ENCODE peak calls at places on chromosomes 16 and 17, in eight cellular contexts. S is T-helper 1 cell, Y is cerebellum, O is EL, B is SHP77, F is T-helper 17 cell, D is NCI-H1436, E is adrenal gland. M is an unnamed sample.
A peak's percentile ranks its signal among the peaks of the same experiment; 100 is the strongest.

GRCh38 chr16:24035127-24035842 is 199.5 kb downstream of the PRKCB start:
- DNase-seq in S (peak; percentile 34), Y (no peak), O (no peak), B (no peak), F (no peak), D (no peak), E (no peak), M (peak; percentile 28)

GRCh38 chr16:73636196-73636595 is 588.3 kb upstream of the ZFHX3 start:
- DNase-seq in S (no peak), Y (no peak), O (no peak), B (no peak), F (no peak), D (no peak), E (no peak), M (no peak)

GRCh38 chr17:47878203-47879027 is 17.6 kb upstream of the SP2 start:
- DNase-seq in S (no peak), Y (no peak), O (peak; percentile 34), B (no peak), F (no peak), D (no peak), E (no peak), M (no peak)

GRCh38 chr17:39716073-39716818 is 14.1 kb downstream of the MIEN1 start:
- DNase-seq in S (no peak), Y (no peak), O (no peak), B (no peak), F (no peak), D (no peak), E (no peak), M (no peak)

GRCh38 chr17:77470800-77471733 is 330.3 kb downstream of the SEC14L1 start:
- DNase-seq in S (no peak), Y (no peak), O (peak; percentile 79), B (no peak), F (no peak), D (no peak), E (no peak), M (no peak)

GRCh38 chr17:66549731-66550207 is 247.4 kb downstream of the PRKCA start:
- DNase-seq in S (no peak), Y (no peak), O (peak; percentile 96), B (no peak), F (no peak), D (no peak), E (no peak), M (no peak)

GRCh38 chr16:23362460-23363317 is 60.6 kb downstream of the SCNN1B start:
- DNase-seq in S (no peak), Y (no peak), O (no peak), B (peak; percentile 64), F (no peak), D (no peak), E (no peak), M (no peak)

GRCh38 chr17:75396025-75396424 is 9.5 kb downstream of the GRB2 start:
- DNase-seq in S (no peak), Y (no peak), O (no peak), B (no peak), F (no peak), D (no peak), E (no peak), M (no peak)

GRCh38 chr16:81945665-81946064 is 65.6 kb downstream of the SDR42E1 start:
- DNase-seq in S (no peak), Y (no peak), O (peak; percentile 33), B (no peak), F (no peak), D (no peak), E (no peak), M (no peak)

GRCh38 chr16:82793550-82794244 is 166.9 kb downstream of the CDH13 start:
- DNase-seq in S (no peak), Y (no peak), O (no peak), B (no peak), F (no peak), D (no peak), E (no peak), M (no peak)

GRCh38 chr16:1194665-1195392 is 30.2 kb downstream of the TPSG1 start:
- DNase-seq in S (no peak), Y (peak; percentile 48), O (no peak), B (no peak), F (no peak), D (no peak), E (peak; percentile 84), M (no peak)

GRCh38 chr17:74863420-74864296 is 4.0 kb upstream of the GRIN2C start:
- DNase-seq in S (no peak), Y (no peak), O (peak; percentile 26), B (no peak), F (no peak), D (no peak), E (peak; percentile 38), M (no peak)

GRCh38 chr16:1472974-1473373 is 1.9 kb downstream of the CLCN7 start:
- DNase-seq in S (no peak), Y (no peak), O (no peak), B (no peak), F (no peak), D (no peak), E (no peak), M (no peak)

GRCh38 chr17:16981928-16982327 is 10.0 kb upstream of the TNFRSF13B start:
- DNase-seq in S (no peak), Y (no peak), O (no peak), B (no peak), F (no peak), D (no peak), E (no peak), M (no peak)

GRCh38 chr17:81517339-81518112 is 4.9 kb upstream of the ACTG1 start:
- DNase-seq in S (no peak), Y (no peak), O (no peak), B (no peak), F (no peak), D (no peak), E (peak; percentile 30), M (no peak)

GRCh38 chr17:75517277-75517865 is 1.0 kb downstream of the TSEN54 start:
- DNase-seq in S (peak; percentile 45), Y (no peak), O (no peak), B (no peak), F (no peak), D (no peak), E (peak; percentile 49), M (no peak)

GRCh38 chr17:78821961-78822360 is 18.7 kb downstream of the USP36 start:
- DNase-seq in S (no peak), Y (no peak), O (peak; percentile 25), B (no peak), F (no peak), D (no peak), E (no peak), M (no peak)

GRCh38 chr17:57152916-57153528 is 68.0 kb downstream of the AKAP1 start:
- DNase-seq in S (no peak), Y (no peak), O (no peak), B (no peak), F (no peak), D (no peak), E (no peak), M (no peak)

GRCh38 chr17:62592305-62593099 is 35.0 kb upstream of the MRC2 start:
- DNase-seq in S (no peak), Y (no peak), O (peak; percentile 8), B (no peak), F (no peak), D (no peak), E (no peak), M (no peak)

GRCh38 chr17:45070809-45071208 is 9.7 kb downstream of the NMT1 start:
- DNase-seq in S (no peak), Y (no peak), O (no peak), B (no peak), F (no peak), D (no peak), E (no peak), M (no peak)

GRCh38 chr17:82089723-82090548 is 8.1 kb downstream of the FASN start:
- DNase-seq in S (no peak), Y (no peak), O (no peak), B (no peak), F (no peak), D (no peak), E (no peak), M (no peak)

GRCh38 chr16:19118938-19119431 is 5.2 kb downstream of the ITPRIPL2 start:
- DNase-seq in S (peak; percentile 36), Y (no peak), O (peak; percentile 90), B (no peak), F (no peak), D (no peak), E (peak; percentile 75), M (no peak)